ENCODE peak calls at places on chromosomes 12 and 14, in six cellular contexts. Z is DMS53; J is effector memory CD8-positive, alpha-beta T cell; G is GM20000; U is progenitor cell of endocrine pancreas; K is stimulated activated CD4-positive, alpha-beta T cell treated with anti-CD3 and anti-CD28 coated beads, Interleukin-1b, Interleukin-23, amount 100 ng/mL, for 48 hours. V is an unnamed sample.

GRCh38 chr12:10115890-10116289 is 14.1 kb downstream of the CLEC7A start:
- DNase-seq in Z (no peak), J (no peak), G (no peak), U (no peak), K (no peak), V (no peak)

GRCh38 chr12:129617849-129618248 is 286.0 kb downstream of the TMEM132D start:
- DNase-seq in Z (no peak), J (no peak), G (no peak), U (no peak), K (no peak), V (no peak)

GRCh38 chr12:25995906-25996305 is 37.4 kb downstream of the RASSF8 start:
- DNase-seq in Z (no peak), J (no peak), G (no peak), U (no peak), K (no peak), V (no peak)

GRCh38 chr12:92757599-92758121 is 54.9 kb downstream of the PLEKHG7 start:
- DNase-seq in Z (peak), J (no peak), G (no peak), U (no peak), K (no peak), V (no peak)

GRCh38 chr14:96089401-96089800 is 50.2 kb downstream of the C14orf132 start:
- DNase-seq in Z (no peak), J (no peak), G (no peak), U (no peak), K (no peak), V (no peak)

GRCh38 chr12:2402180-2402579 is 349.4 kb downstream of the CACNA1C start:
- DNase-seq in Z (no peak), J (no peak), G (no peak), U (no peak), K (no peak), V (no peak)

GRCh38 chr14:78184151-78184550 is 14.0 kb downstream of the NRXN3 start:
- DNase-seq in Z (no peak), J (no peak), G (no peak), U (no peak), K (no peak), V (no peak)

GRCh38 chr12:29616664-29617409 is 119.4 kb upstream of the OVCH1 start:
- DNase-seq in Z (no peak), J (no peak), G (no peak), U (no peak), K (peak), V (no peak)

GRCh38 chr12:76646366-76646765 is 86.8 kb upstream of the OSBPL8 start:
- DNase-seq in Z (no peak), J (no peak), G (no peak), U (no peak), K (no peak), V (no peak)

GRCh38 chr12:1845427-1845826 is 25.1 kb downstream of the LRTM2 start:
- DNase-seq in Z (no peak), J (no peak), G (no peak), U (no peak), K (no peak), V (no peak)

GRCh38 chr14:103549361-103550311 is 12.8 kb downstream of the BAG5 start:
- DNase-seq in Z (no peak), J (no peak), G (no peak), U (no peak), K (no peak), V (no peak)

GRCh38 chr14:75032939-75033338 is 18.3 kb downstream of the MLH3 start:
- DNase-seq in Z (no peak), J (no peak), G (no peak), U (no peak), K (no peak), V (no peak)

GRCh38 chr14:21055473-21056117 is 2.0 kb upstream of the RNASE8 start:
- DNase-seq in Z (no peak), J (no peak), G (no peak), U (no peak), K (no peak), V (no peak)

GRCh38 chr14:55102141-55102547 is 26.9 kb upstream of the LGALS3 start:
- DNase-seq in Z (peak), J (peak), G (peak), U (no peak), K (peak), V (no peak)

GRCh38 chr12:15256760-15257159 is 35.5 kb upstream of the RERG start:
- DNase-seq in Z (no peak), J (no peak), G (no peak), U (no peak), K (no peak), V (no peak)

GRCh38 chr12:67091204-67091603 is 178.0 kb upstream of the CAND1 start:
- DNase-seq in Z (no peak), J (no peak), G (no peak), U (no peak), K (no peak), V (no peak)

GRCh38 chr14:62189698-62190097 is 427.5 kb downstream of the SNAPC1 start:
- DNase-seq in Z (no peak), J (no peak), G (no peak), U (no peak), K (no peak), V (no peak)

GRCh38 chr12:79895804-79896203 is 39.1 kb downstream of the PPP1R12A start:
- DNase-seq in Z (no peak), J (no peak), G (no peak), U (no peak), K (no peak), V (no peak)

GRCh38 chr12:66251049-66251448 is 51.2 kb upstream of the HELB start:
- DNase-seq in Z (no peak), J (no peak), G (no peak), U (no peak), K (no peak), V (no peak)

GRCh38 chr12:95634622-95635621 is 83.6 kb upstream of the USP44 start:
- DNase-seq in Z (peak), J (no peak), G (no peak), U (no peak), K (no peak), V (no peak)

GRCh38 chr12:15184484-15184883 is 36.7 kb downstream of the RERG start:
- DNase-seq in Z (no peak), J (no peak), G (no peak), U (no peak), K (no peak), V (no peak)

GRCh38 chr12:68871396-68871795 is 61.6 kb downstream of the CPM start:
- DNase-seq in Z (no peak), J (no peak), G (no peak), U (no peak), K (no peak), V (no peak)